ENCODE peak calls at places on chromosome 13, in four cellular contexts. X is AG09319, N is upper lobe of right lung, E is A673. V is an unnamed sample.

GRCh38 chr13:21944610-21945009 is 273.7 kb downstream of the FGF9 start:
- DNase-seq in X (no peak), N (no peak), E (no peak), V (no peak)

GRCh38 chr13:102591988-102592781 is 4.6 kb upstream of the TPP2 start:
- DNase-seq in X (peak; percentile 44), N (peak; percentile 83), E (peak; percentile 86), V (peak; percentile 64)

GRCh38 chr13:20136781-20137703 is 23.8 kb downstream of the GJA3 start:
- DNase-seq in X (no peak), N (peak; percentile 81), E (no peak), V (no peak)

GRCh38 chr13:111382877-111383276 is 62.4 kb downstream of the TEX29 start:
- DNase-seq in X (no peak), N (no peak), E (no peak), V (no peak)

GRCh38 chr13:113742000-113742441 is 17.0 kb upstream of the TMEM255B start:
- DNase-seq in X (no peak), N (peak; percentile 74), E (peak; percentile 55), V (peak; percentile 32)

GRCh38 chr13:45850020-45850613 is 1.4 kb downstream of the SIAH3 start:
- DNase-seq in X (no peak), N (no peak), E (no peak), V (no peak)

GRCh38 chr13:110726726-110727125 is 13.2 kb downstream of the ING1 start:
- DNase-seq in X (no peak), N (no peak), E (no peak), V (no peak)

GRCh38 chr13:35164324-35164932 is 222.4 kb downstream of the NBEA start:
- DNase-seq in X (no peak), N (no peak), E (peak; percentile 57), V (peak; percentile 41)

GRCh38 chr13:34207334-34207733 is 389.4 kb downstream of the RFC3 start:
- DNase-seq in X (no peak), N (no peak), E (peak; percentile 2), V (peak; percentile 68)

GRCh38 chr13:74145249-74145970 is 11.2 kb upstream of the KLF12 start:
- DNase-seq in X (peak; percentile 58), N (no peak), E (no peak), V (no peak)

GRCh38 chr13:110629735-110630134 is 14.4 kb downstream of the NAXD start:
- DNase-seq in X (no peak), N (no peak), E (no peak), V (no peak)

GRCh38 chr13:29140277-29140676 is 320.1 kb downstream of the MTUS2 start:
- DNase-seq in X (no peak), N (no peak), E (no peak), V (peak; percentile 4)

GRCh38 chr13:89375839-89376238 is 1704.7 kb downstream of the SLITRK5 start:
- DNase-seq in X (peak; percentile 8), N (no peak), E (peak; percentile 35), V (no peak)

GRCh38 chr13:28494861-28495585 is at the start of gene FLT1:
- DNase-seq in X (no peak), N (peak; percentile 77), E (peak; percentile 42), V (peak; percentile 38)

GRCh38 chr13:63161219-63161618 is 1745.6 kb upstream of the PCDH20 start:
- DNase-seq in X (no peak), N (no peak), E (no peak), V (no peak)

GRCh38 chr13:105630411-105630810 is 905.1 kb downstream of the EFNB2 start:
- DNase-seq in X (no peak), N (no peak), E (no peak), V (no peak)

GRCh38 chr13:50387124-50387581 is 371.9 kb downstream of the KCNRG start:
- DNase-seq in X (no peak), N (peak; percentile 82), E (peak; percentile 38), V (no peak)
- TF ChIP-seq CTCF in X (peak; percentile 13), N (peak; percentile 35), E (peak; percentile 43), V (no peak)

GRCh38 chr13:51921790-51922740 is 60.3 kb downstream of the CCDC70 start:
- DNase-seq in X (no peak), N (no peak), E (no peak), V (no peak)

GRCh38 chr13:51925865-51926527 is 64.2 kb downstream of the CCDC70 start:
- DNase-seq in X (no peak), N (no peak), E (no peak), V (no peak)

GRCh38 chr13:51924756-51925544 is 63.2 kb downstream of the CCDC70 start:
- DNase-seq in X (no peak), N (no peak), E (no peak), V (no peak)

GRCh38 chr13:51922771-51923480 is 61.2 kb downstream of the CCDC70 start:
- DNase-seq in X (no peak), N (no peak), E (no peak), V (no peak)

DNA sequence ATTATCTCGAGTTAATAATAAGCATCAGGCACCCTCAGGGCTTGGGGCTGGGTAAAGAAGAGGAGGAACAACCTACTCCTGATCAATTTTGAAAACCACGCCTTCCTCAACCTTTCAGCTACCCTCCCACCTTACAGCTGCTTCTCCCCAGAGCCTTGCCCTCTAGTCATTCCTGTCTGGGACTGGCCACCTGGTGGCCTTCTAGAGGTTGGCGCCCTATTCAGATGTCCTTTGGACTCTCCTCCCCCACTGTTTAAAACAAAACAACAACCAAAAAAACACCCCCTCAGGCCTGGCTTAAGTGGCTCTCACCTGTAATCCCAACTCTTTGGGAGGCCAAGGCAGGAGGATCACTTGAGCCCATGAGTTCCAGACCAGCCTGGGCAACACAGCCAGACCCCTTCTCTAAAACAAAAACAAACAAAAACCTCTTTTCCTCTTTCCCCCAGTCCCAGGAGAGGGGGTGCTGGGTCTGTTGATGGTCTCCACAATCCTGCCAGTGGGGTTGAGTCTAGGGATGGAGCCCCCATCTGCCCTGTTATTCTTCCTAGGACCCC is 62.3 kb downstream of the CCDC70 start:
- DNase-seq in X (no peak), N (no peak), E (no peak), V (no peak)
- TF ChIP-seq CTCF in X (peak; percentile 17), N (no peak), E (peak; percentile 31), V (peak; percentile 53)

GRCh38 chr13:23572836-23573235 is 2.6 kb downstream of the TNFRSF19 start:
- DNase-seq in X (no peak), N (no peak), E (no peak), V (no peak)

GRCh38 chr13:23570099-23570926 is at the start of gene TNFRSF19:
- DNase-seq in X (no peak), N (no peak), E (peak; percentile 49), V (peak; percentile 84)

GRCh38 chr13:23563085-23563484 is 7.1 kb upstream of the TNFRSF19 start:
- DNase-seq in X (no peak), N (no peak), E (no peak), V (no peak)

GRCh38 chr13:23570931-23571330 is 719 bp downstream of the TNFRSF19 start:
- DNase-seq in X (no peak), N (no peak), E (no peak), V (no peak)

DNA sequence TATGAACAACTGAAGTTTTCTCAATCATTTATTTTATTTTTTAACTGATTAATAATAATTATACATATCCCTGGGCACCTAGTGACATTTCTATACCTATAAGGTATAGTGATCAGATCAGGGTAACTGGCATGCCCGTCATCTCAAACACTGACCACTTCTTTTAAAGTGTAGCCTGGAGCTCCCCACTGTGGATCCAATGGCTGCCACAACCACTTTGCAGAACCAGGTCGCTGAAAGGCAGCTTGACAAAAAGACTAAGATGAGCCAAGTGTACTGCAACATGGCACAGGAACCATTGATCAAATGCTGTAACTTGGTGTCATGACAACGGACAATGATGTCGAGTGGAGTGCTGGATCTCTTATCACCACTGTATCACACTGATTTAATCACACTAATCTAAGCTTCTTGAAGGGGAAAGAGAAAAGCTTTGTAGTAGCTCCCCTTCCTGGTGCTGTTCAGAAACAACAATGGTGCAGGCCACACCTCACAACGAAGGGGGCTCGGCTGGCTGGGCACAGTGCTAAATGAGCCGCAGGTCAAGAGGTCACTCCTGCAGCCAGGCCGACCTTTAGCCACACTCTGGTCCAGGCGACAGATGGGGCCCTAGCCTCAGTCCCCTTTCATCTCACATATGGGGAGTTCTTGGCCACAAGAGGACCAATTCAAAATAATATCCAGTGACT is 2.3 kb upstream of the TNFRSF19 start:
- DNase-seq in X (no peak), N (no peak), E (no peak), V (no peak)
- TF ChIP-seq CTCF in X (no peak), N (no peak), E (no peak), V (no peak)

GRCh38 chr13:98582947-98583346 is 6.0 kb upstream of the STK24 start:
- DNase-seq in X (no peak), N (no peak), E (no peak), V (no peak)

GRCh38 chr13:98586400-98587144 is 9.7 kb upstream of the STK24 start:
- DNase-seq in X (no peak), N (no peak), E (peak; percentile 73), V (no peak)

GRCh38 chr13:98585398-98585754 is 8.5 kb upstream of the STK24 start:
- DNase-seq in X (no peak), N (no peak), E (no peak), V (no peak)

GRCh38 chr13:98585946-98586345 is 9.0 kb upstream of the STK24 start:
- DNase-seq in X (no peak), N (no peak), E (no peak), V (no peak)

GRCh38 chr13:98584668-98585397 is 7.9 kb upstream of the STK24 start:
- DNase-seq in X (no peak), N (no peak), E (peak; percentile 58), V (no peak)
- TF ChIP-seq CTCF in X (no peak), N (no peak), E (no peak), V (no peak)

DNA sequence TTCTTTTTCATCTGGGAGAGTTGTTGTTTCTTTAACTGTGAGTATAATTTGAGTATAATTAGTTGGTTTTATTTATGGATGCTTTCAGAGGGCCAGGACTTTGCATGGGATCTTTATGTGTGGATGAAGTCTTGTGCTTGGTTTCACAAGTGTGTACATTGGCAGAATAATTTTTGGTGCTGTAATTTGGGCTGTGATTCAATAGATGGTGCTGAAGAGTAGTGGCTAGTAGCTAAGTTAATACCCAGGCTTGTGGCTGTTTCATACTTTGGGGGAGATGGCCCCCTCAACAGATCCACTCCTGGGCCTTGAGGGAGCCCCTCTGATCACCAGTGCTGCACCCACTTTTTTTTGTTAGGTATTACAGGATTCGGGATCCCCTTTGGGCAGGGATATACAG is 1142.4 kb downstream of the SLITRK1 start:
- DNase-seq in X (no peak), N (no peak), E (no peak), V (peak; percentile 18)
- TF ChIP-seq CTCF in X (no peak), N (no peak), E (peak; percentile 34), V (peak; percentile 55)